ENCODE peak calls at places on chromosomes 13 and 19, in four cellular contexts. One of them, this sample, is unnamed.
A peak's percentile ranks its signal among the peaks of the same experiment; 100 is the strongest.

GRCh38 chr13:48320906-48321510 is 17.5 kb downstream of the RB1 start:
- DNase-seq in HS-27A: no peak
- DNase-seq in effector CD4-positive, alpha-beta T cell: no peak
- DNase-seq in mucosa of descending colon: peak; percentile 4
- DNase-seq in this sample: peak; percentile 50

GRCh38 chr19:13748169-13748884 is 16.0 kb upstream of the MRI1 start:
- DNase-seq in HS-27A: no peak
- DNase-seq in effector CD4-positive, alpha-beta T cell: no peak
- DNase-seq in mucosa of descending colon: peak; percentile 47
- DNase-seq in this sample: no peak

GRCh38 chr13:22793598-22794134 is 387.1 kb upstream of the SGCG start:
- DNase-seq in HS-27A: no peak
- DNase-seq in effector CD4-positive, alpha-beta T cell: no peak
- DNase-seq in mucosa of descending colon: peak; percentile 6
- DNase-seq in this sample: no peak

GRCh38 chr19:6378036-6378435 is 2.3 kb upstream of the PSPN start:
- DNase-seq in HS-27A: no peak
- DNase-seq in effector CD4-positive, alpha-beta T cell: no peak
- DNase-seq in mucosa of descending colon: no peak
- DNase-seq in this sample: no peak

GRCh38 chr19:2623743-2624142 is 78.8 kb downstream of the GNG7 start:
- DNase-seq in HS-27A: no peak
- DNase-seq in effector CD4-positive, alpha-beta T cell: no peak
- DNase-seq in mucosa of descending colon: no peak
- DNase-seq in this sample: no peak

GRCh38 chr19:18648971-18649310 is 12.1 kb downstream of the KLHL26 start:
- DNase-seq in HS-27A: no peak
- DNase-seq in effector CD4-positive, alpha-beta T cell: no peak
- DNase-seq in mucosa of descending colon: no peak
- DNase-seq in this sample: no peak

GRCh38 chr19:7132054-7132453 is 62.6 kb downstream of the ZNF557 start:
- DNase-seq in HS-27A: no peak
- DNase-seq in effector CD4-positive, alpha-beta T cell: no peak
- DNase-seq in mucosa of descending colon: no peak
- DNase-seq in this sample: peak; percentile 41

GRCh38 chr13:64801768-64802167 is 2428.4 kb downstream of the PCDH9 start:
- DNase-seq in HS-27A: no peak
- DNase-seq in effector CD4-positive, alpha-beta T cell: no peak
- DNase-seq in mucosa of descending colon: no peak
- DNase-seq in this sample: no peak

GRCh38 chr13:111533900-111534645 is 213.6 kb downstream of the TEX29 start:
- DNase-seq in HS-27A: no peak
- DNase-seq in effector CD4-positive, alpha-beta T cell: no peak
- DNase-seq in mucosa of descending colon: no peak
- DNase-seq in this sample: no peak

GRCh38 chr13:78524936-78525335 is 78.4 kb downstream of the POU4F1 start:
- DNase-seq in HS-27A: no peak
- DNase-seq in effector CD4-positive, alpha-beta T cell: no peak
- DNase-seq in mucosa of descending colon: no peak
- DNase-seq in this sample: no peak

GRCh38 chr19:29376855-29377354 is 148.9 kb upstream of the VSTM2B start:
- DNase-seq in HS-27A: no peak
- DNase-seq in effector CD4-positive, alpha-beta T cell: no peak
- DNase-seq in mucosa of descending colon: no peak
- DNase-seq in this sample: peak; percentile 41

GRCh38 chr19:23999821-24000610 is 85.3 kb downstream of the ZNF726 start:
- DNase-seq in HS-27A: no peak
- DNase-seq in effector CD4-positive, alpha-beta T cell: no peak
- DNase-seq in mucosa of descending colon: no peak
- DNase-seq in this sample: no peak

GRCh38 chr13:66657165-66657895 is 572.8 kb downstream of the PCDH9 start:
- DNase-seq in HS-27A: peak; percentile 48
- DNase-seq in effector CD4-positive, alpha-beta T cell: no peak
- DNase-seq in mucosa of descending colon: no peak
- DNase-seq in this sample: no peak

GRCh38 chr19:54287456-54287855 is 6.5 kb upstream of the LILRB2 start:
- DNase-seq in HS-27A: no peak
- DNase-seq in effector CD4-positive, alpha-beta T cell: no peak
- DNase-seq in mucosa of descending colon: no peak
- DNase-seq in this sample: no peak

GRCh38 chr13:21326155-21327030 is 132.7 kb downstream of the ZDHHC20 start:
- DNase-seq in HS-27A: no peak
- DNase-seq in effector CD4-positive, alpha-beta T cell: no peak
- DNase-seq in mucosa of descending colon: peak; percentile 15
- DNase-seq in this sample: peak; percentile 82

GRCh38 chr13:21657538-21657937 is 13.3 kb upstream of the FGF9 start:
- DNase-seq in HS-27A: no peak
- DNase-seq in effector CD4-positive, alpha-beta T cell: no peak
- DNase-seq in mucosa of descending colon: no peak
- DNase-seq in this sample: no peak

GRCh38 chr19:9857920-9858746 is 23.0 kb downstream of the PIN1 start:
- DNase-seq in HS-27A: no peak
- DNase-seq in effector CD4-positive, alpha-beta T cell: no peak
- DNase-seq in mucosa of descending colon: no peak
- DNase-seq in this sample: peak; percentile 71

GRCh38 chr19:50551713-50552187 is 16.5 kb downstream of the LRRC4B start:
- DNase-seq in HS-27A: no peak
- DNase-seq in effector CD4-positive, alpha-beta T cell: no peak
- DNase-seq in mucosa of descending colon: no peak
- DNase-seq in this sample: no peak

GRCh38 chr19:45311640-45312039 is 11.0 kb downstream of the CKM start:
- DNase-seq in HS-27A: no peak
- DNase-seq in effector CD4-positive, alpha-beta T cell: no peak
- DNase-seq in mucosa of descending colon: no peak
- DNase-seq in this sample: no peak

GRCh38 chr13:98171806-98172569 is 5.1 kb downstream of the RNF113B start:
- DNase-seq in HS-27A: no peak
- DNase-seq in effector CD4-positive, alpha-beta T cell: no peak
- DNase-seq in mucosa of descending colon: no peak
- DNase-seq in this sample: no peak

GRCh38 chr19:38842439-38843174 is 7.2 kb downstream of the HNRNPL start:
- DNase-seq in HS-27A: no peak
- DNase-seq in effector CD4-positive, alpha-beta T cell: peak; percentile 51
- DNase-seq in mucosa of descending colon: peak; percentile 37
- DNase-seq in this sample: peak; percentile 88

GRCh38 chr19:13022859-13023636 is 27.8 kb downstream of the NFIX start:
- DNase-seq in HS-27A: peak; percentile 77
- DNase-seq in effector CD4-positive, alpha-beta T cell: no peak
- DNase-seq in mucosa of descending colon: peak; percentile 68
- DNase-seq in this sample: no peak

GRCh38 chr13:89982406-89983085 is 1364.9 kb upstream of the MIR17HG start:
- DNase-seq in HS-27A: no peak
- DNase-seq in effector CD4-positive, alpha-beta T cell: no peak
- DNase-seq in mucosa of descending colon: no peak
- DNase-seq in this sample: no peak

GRCh38 chr19:50660083-50660366 is 10.8 kb downstream of the C19orf81 start:
- DNase-seq in HS-27A: no peak
- DNase-seq in effector CD4-positive, alpha-beta T cell: no peak
- DNase-seq in mucosa of descending colon: no peak
- DNase-seq in this sample: no peak

GRCh38 chr19:42303101-42303464 is 659 bp upstream of the PAFAH1B3 start:
- DNase-seq in HS-27A: no peak
- DNase-seq in effector CD4-positive, alpha-beta T cell: no peak
- DNase-seq in mucosa of descending colon: no peak
- DNase-seq in this sample: no peak

GRCh38 chr13:111559612-111560423 is 239.4 kb downstream of the TEX29 start:
- DNase-seq in HS-27A: no peak
- DNase-seq in effector CD4-positive, alpha-beta T cell: no peak
- DNase-seq in mucosa of descending colon: no peak
- DNase-seq in this sample: peak; percentile 62